ENCODE peak calls at places on chromosomes 16 and 17, in eight cellular contexts. F is uterus, D is SK-N-SH, P is sigmoid colon, O is stomach, E is astrocyte, A is heart left ventricle, J is mammary epithelial cell. B is an unnamed sample.

GRCh38 chr17:33725675-33726271 is 432.7 kb upstream of the ASIC2 start:
- DNase-seq in O (peak; percentile 31), P (no peak), E (no peak), A (no peak), J (no peak), F (no peak), D (peak; percentile 70), B (peak; percentile 19)

GRCh38 chr16:67562918-67563707 is 787 bp downstream of the CTCF start:
- DNase-seq in F (peak; percentile 61), P (peak; percentile 79), A (peak; percentile 74), O (peak; percentile 65), E (peak; percentile 30), D (peak; percentile 76), J (peak; percentile 54), B (peak; percentile 60)

GRCh38 chr17:48162946-48163506 is 55.5 kb downstream of the SNX11 start:
- DNase-seq in O (peak; percentile 26), A (no peak), E (peak; percentile 6), F (no peak), P (no peak), D (no peak), J (peak; percentile 9), B (peak; percentile 25)

GRCh38 chr17:28384281-28385036 is 13.0 kb downstream of the SARM1 start:
- DNase-seq in P (no peak), J (no peak), E (no peak), F (no peak), O (peak; percentile 88), D (no peak), A (peak; percentile 63), B (peak; percentile 84)

GRCh38 chr16:89303604-89304003 is 86.1 kb downstream of the ZNF778 start:
- DNase-seq in E (no peak), D (no peak), J (no peak), P (no peak), F (no peak), A (no peak), O (no peak), B (no peak)

GRCh38 chr16:2586901-2587480 is 49.2 kb downstream of the PDPK1 start:
- DNase-seq in O (no peak), J (no peak), F (no peak), P (no peak), A (no peak), D (no peak), E (no peak), B (no peak)

GRCh38 chr17:3802461-3803307 is 1.7 kb upstream of the ITGAE start:
- DNase-seq in J (peak; percentile 48), D (no peak), P (peak; percentile 88), O (no peak), A (no peak), F (peak; percentile 82), E (peak; percentile 94), B (no peak)

GRCh38 chr16:4607841-4608703 is 6.6 kb downstream of the UBALD1 start:
- DNase-seq in A (no peak), D (no peak), E (no peak), P (no peak), J (no peak), O (no peak), F (no peak), B (no peak)

GRCh38 chr17:65417406-65418221 is 143.8 kb downstream of the AXIN2 start:
- DNase-seq in E (no peak), P (no peak), J (no peak), O (no peak), F (no peak), A (no peak), D (no peak), B (no peak)

GRCh38 chr17:1896243-1897163 is 66.7 kb downstream of the RPA1 start:
- DNase-seq in F (no peak), J (no peak), E (no peak), P (no peak), O (no peak), A (no peak), D (no peak), B (no peak)

GRCh38 chr17:59004338-59005111 is 102.2 kb downstream of the TRIM37 start:
- DNase-seq in P (no peak), O (peak; percentile 67), J (peak; percentile 29), D (peak; percentile 63), E (peak; percentile 8), F (peak; percentile 50), A (peak; percentile 45), B (peak; percentile 66)

GRCh38 chr16:75754126-75754525 is 27.8 kb upstream of the CPHXL start:
- DNase-seq in F (no peak), O (peak; percentile 41), E (no peak), P (no peak), J (peak; percentile 9), A (no peak), D (no peak), B (peak; percentile 41)

GRCh38 chr17:64009571-64010402 is 10.6 kb downstream of the ICAM2 start:
- DNase-seq in D (no peak), J (peak; percentile 26), O (no peak), A (no peak), F (no peak), E (no peak), P (no peak), B (peak; percentile 15)

GRCh38 chr17:77364381-77364911 is 223.7 kb downstream of the SEC14L1 start:
- DNase-seq in J (no peak), O (no peak), D (no peak), F (no peak), A (no peak), P (peak; percentile 64), E (no peak), B (no peak)

GRCh38 chr16:85337910-85338637 is 225.8 kb upstream of the CIBAR2 start:
- DNase-seq in P (no peak), J (no peak), F (no peak), D (no peak), A (no peak), E (no peak), O (no peak), B (no peak)

GRCh38 chr17:17818088-17818526 is 18.7 kb downstream of the SREBF1 start:
- DNase-seq in E (no peak), A (no peak), F (no peak), P (no peak), J (no peak), D (peak; percentile 85), O (no peak), B (peak; percentile 62)

GRCh38 chr17:68732301-68732749 is 131.2 kb upstream of the FAM20A start:
- DNase-seq in E (no peak), J (peak; percentile 27), P (no peak), D (no peak), F (no peak), A (no peak), O (no peak), B (no peak)

GRCh38 chr17:21286771-21287702 is 2.5 kb downstream of the MAP2K3 start:
- DNase-seq in E (no peak), A (no peak), P (no peak), O (peak; percentile 88), F (no peak), D (no peak), J (peak; percentile 59), B (peak; percentile 74)

GRCh38 chr16:57944961-57945739 is 25.8 kb downstream of the CNGB1 start:
- DNase-seq in F (no peak), E (no peak), J (no peak), D (no peak), A (no peak), P (no peak), O (no peak), B (no peak)

GRCh38 chr16:10936585-10936984 is 5.7 kb downstream of the DEXI start:
- DNase-seq in A (no peak), P (no peak), E (no peak), D (no peak), O (no peak), F (no peak), J (no peak), B (no peak)
- H3K4me1 ChIP-seq in A (peaks cover 88% of the 10 kb centered on the region), P (no peaks in the 10 kb centered on the region), E (peaks cover 33% of the 10 kb centered on the region), D (peaks cover 15% of the 10 kb centered on the region), O (peaks cover 65% of the 10 kb centered on the region), F (peaks cover 14% of the 10 kb centered on the region), J (peaks cover 27% of the 10 kb centered on the region), B (peaks cover 34% of the 10 kb centered on the region)

DNA sequence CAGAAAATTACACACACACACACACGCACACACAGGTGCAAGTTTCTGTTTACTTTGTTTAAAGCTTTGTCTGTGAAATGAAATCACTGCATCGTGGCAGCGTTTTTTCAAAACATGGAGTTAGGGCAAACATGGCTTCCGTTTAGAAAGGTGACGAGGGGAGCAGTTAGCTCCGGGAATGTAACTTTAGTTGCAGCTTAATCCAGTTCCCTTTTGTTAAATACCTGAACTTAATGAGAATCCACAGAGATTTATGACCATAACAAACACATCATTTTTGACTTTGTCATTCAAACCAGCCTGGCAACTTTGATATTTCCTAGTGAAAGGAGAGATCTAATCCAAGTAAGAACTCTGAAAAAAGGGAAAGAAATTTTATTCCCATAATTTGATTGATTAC is 12.1 kb downstream of the HS3ST3A1 start:
- DNase-seq in E (no peak), D (no peak), P (no peak), F (no peak), O (no peak), J (no peak), A (no peak), B (no peak)
- H3K27ac ChIP-seq in E (peak overlapping the region; percentile 89), D (peak overlapping the region; percentile 78), P (no peak overlapping the region), F (no peak overlapping the region), O (no peak overlapping the region), J (no peak overlapping the region), A (no peak overlapping the region), B (no peak overlapping the region)

GRCh38 chr17:51434434-51435170 is 174.3 kb downstream of the UTP18 start:
- DNase-seq in E (no peak), O (no peak), P (no peak), D (no peak), J (peak; percentile 72), A (no peak), F (no peak), B (no peak)

GRCh38 chr17:51435171-51435552 is 174.8 kb downstream of the UTP18 start:
- DNase-seq in D (no peak), F (no peak), O (no peak), J (no peak), P (no peak), A (no peak), E (no peak), B (no peak)

GRCh38 chr17:51430581-51430980 is 170.2 kb downstream of the UTP18 start:
- DNase-seq in O (no peak), J (no peak), E (no peak), P (no peak), A (no peak), D (no peak), F (no peak), B (no peak)

GRCh38 chr17:51439395-51440229 is 179.3 kb downstream of the UTP18 start:
- DNase-seq in A (no peak), D (no peak), O (no peak), P (no peak), F (no peak), E (no peak), J (peak; percentile 24), B (no peak)

DNA sequence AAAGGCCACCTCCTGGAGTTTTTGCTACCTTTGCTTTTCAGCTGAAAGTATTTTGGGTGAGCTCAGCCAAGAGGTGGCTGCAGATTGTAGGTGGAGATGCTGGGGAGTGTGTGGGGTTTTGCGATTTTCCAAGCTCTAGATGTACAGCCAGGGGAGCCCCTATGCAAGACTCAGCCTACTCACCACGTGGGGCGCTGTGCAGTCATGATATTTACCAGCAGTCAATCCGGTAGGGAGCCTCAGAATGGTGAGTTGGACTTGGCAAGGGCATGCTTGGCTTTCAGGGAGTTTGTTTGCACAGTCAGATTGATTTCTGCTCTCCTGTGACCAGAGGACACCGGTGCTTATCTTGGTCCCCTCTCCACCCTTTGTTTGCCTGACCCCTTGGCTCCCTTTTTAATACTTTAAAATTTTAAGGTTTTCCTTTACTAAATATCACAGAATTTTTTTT is 175.3 kb downstream of the UTP18 start:
- DNase-seq in J (no peak), A (no peak), E (no peak), P (no peak), O (peak; percentile 80), D (peak; percentile 66), F (no peak), B (peak; percentile 42)
- TF ChIP-seq CTCF in J (peak; percentile 38), A (no peak), E (peak; percentile 14), P (no peak), O (no peak), D (peak; percentile 42), F (no peak), B (no peak)

GRCh38 chr16:86945166-86945900 is 367.0 kb downstream of the FOXL1 start:
- DNase-seq in A (no peak), D (no peak), J (no peak), O (no peak), E (no peak), P (no peak), F (no peak), B (no peak)
- H3K4me1 ChIP-seq in A (no peaks in the 10 kb centered on the region), D (peaks cover 28% of the 10 kb centered on the region), J (peaks cover 14% of the 10 kb centered on the region), O (no peaks in the 10 kb centered on the region), E (peaks cover 32% of the 10 kb centered on the region), P (no peaks in the 10 kb centered on the region), F (no peaks in the 10 kb centered on the region), B (no peaks in the 10 kb centered on the region)